ENCODE peak calls at places on chromosomes 4 and X, in six cellular contexts. G is hepatocyte, M is GM23248, K is PC-3, Q is HCT116, Z is OCI-LY7. B is an unnamed sample.
A peak's percentile ranks its signal among the peaks of the same experiment; 100 is the strongest.

GRCh38 chr4:165370530-165370929 is 8.3 kb upstream of the CPE start:
- DNase-seq in M (no peak), G (no peak), Z (no peak), Q (no peak), K (no peak), B (no peak)

GRCh38 chr4:105058177-105058812 is 88.4 kb upstream of the TET2 start:
- DNase-seq in Z (no peak), G (no peak), Q (peak; percentile 12), K (peak; percentile 75), M (no peak), B (no peak)

GRCh38 chrX:115112411-115112810 is 76.8 kb upstream of the RBMXL3 start:
- DNase-seq in Q (no peak), K (no peak), Z (no peak), G (no peak), M (peak; percentile 21), B (no peak)

GRCh38 chrX:53481093-53481492 is 46.9 kb upstream of the HSD17B10 start:
- DNase-seq in K (peak; percentile 48), Z (no peak), G (no peak), Q (no peak), M (peak; percentile 33), B (peak; percentile 28)

GRCh38 chr4:108029731-108030130 is 40.0 kb downstream of the HADH start:
- DNase-seq in Q (no peak), K (peak; percentile 9), M (peak; percentile 80), Z (no peak), G (no peak), B (no peak)

GRCh38 chr4:172962564-172963353 is 205.9 kb upstream of the GALNT7 start:
- DNase-seq in M (peak; percentile 13), G (peak; percentile 70), K (peak; percentile 93), Q (no peak), Z (no peak), B (no peak)

GRCh38 chr4:76688737-76689078 is 209.2 kb downstream of the SOWAHB start:
- DNase-seq in Q (no peak), K (peak; percentile 34), G (no peak), M (peak; percentile 19), Z (no peak), B (peak; percentile 44)

GRCh38 chr4:110787109-110787508 is 164.2 kb upstream of the PITX2 start:
- DNase-seq in K (no peak), G (no peak), M (peak; percentile 53), Z (no peak), Q (no peak), B (no peak)

GRCh38 chrX:118571829-118572228 is 76.2 kb downstream of the DOCK11 start:
- DNase-seq in Z (no peak), M (peak; percentile 5), K (no peak), Q (no peak), G (peak; percentile 26), B (no peak)

GRCh38 chrX:2614911-2615310 is 76.2 kb upstream of the CD99 start:
- DNase-seq in G (peak; percentile 73), Z (no peak), Q (no peak), K (peak; percentile 35), M (peak; percentile 94), B (peak; percentile 76)

GRCh38 chrX:34849371-34849770 is 93.2 kb upstream of the FAM47B start:
- DNase-seq in Q (no peak), K (peak; percentile 26), G (no peak), Z (no peak), M (peak; percentile 67), B (no peak)

GRCh38 chrX:132622130-132622529 is 133.3 kb upstream of the MBNL3 start:
- DNase-seq in M (peak; percentile 60), Q (peak; percentile 8), G (peak; percentile 14), K (peak; percentile 48), Z (no peak), B (no peak)

GRCh38 chr4:12701384-12701783 is 782.8 kb downstream of the RAB28 start:
- DNase-seq in K (no peak), Q (no peak), M (no peak), Z (no peak), G (no peak), B (no peak)

GRCh38 chrX:74923942-74924448 is 1.3 kb downstream of the NEXMIF start:
- DNase-seq in G (peak; percentile 16), K (no peak), Q (no peak), Z (no peak), M (peak; percentile 1), B (peak; percentile 37)

GRCh38 chr4:73257242-73257994 is 1.2 kb downstream of the ANKRD17 start:
- DNase-seq in Q (peak; percentile 70), K (peak; percentile 89), G (peak; percentile 89), Z (peak; percentile 77), M (peak; percentile 91), B (peak; percentile 68)

GRCh38 chr4:73723029-73723428 is 17.3 kb upstream of the CXCL8 start:
- DNase-seq in M (no peak), Q (no peak), K (peak; percentile 52), G (no peak), Z (no peak), B (no peak)

GRCh38 chr4:165439344-165439743 is 60.5 kb downstream of the CPE start:
- DNase-seq in M (peak; percentile 15), K (peak; percentile 16), Z (no peak), G (no peak), Q (no peak), B (no peak)

GRCh38 chrX:28988246-28988645 is 401.0 kb downstream of the IL1RAPL1 start:
- DNase-seq in Z (no peak), Q (no peak), M (no peak), G (no peak), K (no peak), B (no peak)

GRCh38 chrX:77652095-77652494 is 133.9 kb downstream of the ATRX start:
- DNase-seq in Z (no peak), Q (no peak), M (no peak), K (no peak), G (no peak), B (no peak)

GRCh38 chr4:31334086-31334910 is 614.1 kb downstream of the PCDH7 start:
- DNase-seq in Q (no peak), Z (no peak), M (no peak), K (peak; percentile 68), G (no peak), B (no peak)

GRCh38 chr4:8010618-8011017 is 71.0 kb upstream of the AFAP1 start:
- DNase-seq in Z (no peak), G (peak; percentile 81), K (no peak), M (no peak), Q (no peak), B (no peak)

GRCh38 chr4:64251779-64252178 is 157.5 kb downstream of the TECRL start:
- DNase-seq in K (no peak), G (no peak), Z (no peak), Q (no peak), M (no peak), B (no peak)

GRCh38 chr4:153318696-153319320 is 25.7 kb upstream of the MND1 start:
- DNase-seq in Z (peak; percentile 68), K (peak; percentile 66), M (peak; percentile 67), Q (peak; percentile 39), G (peak; percentile 72), B (peak; percentile 78)

GRCh38 chr4:172654482-172654881 is 514.1 kb upstream of the GALNT7 start:
- DNase-seq in G (no peak), Q (no peak), K (no peak), Z (no peak), M (no peak), B (no peak)

GRCh38 chr4:95084584-95084983 is 326.8 kb downstream of the BMPR1B start:
- DNase-seq in Z (no peak), M (no peak), G (peak; percentile 28), Q (no peak), K (peak; percentile 92), B (no peak)

GRCh38 chr4:166501941-166502382 is 628.9 kb downstream of the TLL1 start:
- DNase-seq in Q (peak; percentile 39), M (peak; percentile 7), K (no peak), G (peak; percentile 62), Z (peak; percentile 1), B (peak; percentile 90)

GRCh38 chr4:187256897-187257296 is 533.2 kb upstream of the FAT1 start:
- DNase-seq in Z (no peak), K (no peak), Q (no peak), M (no peak), G (no peak), B (no peak)

GRCh38 chr4:165692082-165692481 is 181.0 kb upstream of the TLL1 start:
- DNase-seq in Z (no peak), K (no peak), Q (no peak), G (no peak), M (no peak), B (no peak)

GRCh38 chrX:40318796-40319195 is 221.0 kb upstream of the BCOR start:
- DNase-seq in G (no peak), K (no peak), M (no peak), Q (no peak), Z (no peak), B (no peak)
- TF ChIP-seq EZH2phosphoT487 in G (no peak), K (no peak), M (no peak), Q (no peak), Z (no peak), B (no peak)

GRCh38 chr4:146053901-146054300 is 115.3 kb upstream of the ZNF827 start:
- DNase-seq in Z (no peak), M (no peak), Q (no peak), K (no peak), G (no peak), B (no peak)
- H2AFZ ChIP-seq in Z (no peak overlapping the region), M (no peak overlapping the region), Q (no peak overlapping the region), K (no peak overlapping the region), G (no peak overlapping the region), B (no peak overlapping the region)

DNA sequence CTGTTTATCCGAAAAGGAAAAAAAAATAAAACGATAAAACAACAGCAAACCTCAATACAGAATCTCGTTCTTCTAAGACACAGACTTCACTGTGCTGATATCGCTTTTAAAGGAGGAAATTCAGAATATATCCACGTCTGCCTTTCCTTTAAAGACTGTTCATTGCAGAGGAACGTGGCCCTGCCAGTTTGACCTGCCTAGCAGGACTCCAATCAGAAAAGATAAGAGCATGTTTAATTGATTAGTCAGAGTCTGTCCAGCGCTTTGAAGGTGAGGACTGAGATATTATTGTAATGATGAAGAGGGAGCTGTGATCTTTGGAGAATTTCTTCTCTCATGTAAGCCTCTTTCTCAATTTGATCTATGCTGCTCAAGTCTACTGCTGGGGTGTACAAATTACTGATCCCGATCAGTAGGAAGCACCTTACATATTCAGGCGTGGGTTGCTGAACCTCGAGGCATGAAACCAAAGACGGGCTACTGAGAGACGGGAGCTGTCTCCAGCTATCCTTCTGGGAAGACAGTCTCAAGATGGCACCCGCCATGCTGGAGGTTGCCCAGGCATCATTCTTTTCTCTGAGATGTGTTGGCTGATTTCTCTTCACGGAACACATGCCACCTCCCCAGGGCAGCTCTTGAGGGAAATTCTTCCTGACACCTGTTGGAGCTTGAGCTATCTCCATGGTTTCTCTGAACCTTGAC is 146.1 kb downstream of the SHOX start:
- DNase-seq in M (no peak), K (peak; percentile 52), Q (peak; percentile 57), G (peak; percentile 26), Z (no peak), B (no peak)
- H3K9me2 ChIP-seq in M (no peaks in the 10 kb centered on the region), K (no peaks in the 10 kb centered on the region), Q (no peaks in the 10 kb centered on the region), G (no peaks in the 10 kb centered on the region), Z (no peaks in the 10 kb centered on the region), B (peaks cover 3% of the 10 kb centered on the region)

DNA sequence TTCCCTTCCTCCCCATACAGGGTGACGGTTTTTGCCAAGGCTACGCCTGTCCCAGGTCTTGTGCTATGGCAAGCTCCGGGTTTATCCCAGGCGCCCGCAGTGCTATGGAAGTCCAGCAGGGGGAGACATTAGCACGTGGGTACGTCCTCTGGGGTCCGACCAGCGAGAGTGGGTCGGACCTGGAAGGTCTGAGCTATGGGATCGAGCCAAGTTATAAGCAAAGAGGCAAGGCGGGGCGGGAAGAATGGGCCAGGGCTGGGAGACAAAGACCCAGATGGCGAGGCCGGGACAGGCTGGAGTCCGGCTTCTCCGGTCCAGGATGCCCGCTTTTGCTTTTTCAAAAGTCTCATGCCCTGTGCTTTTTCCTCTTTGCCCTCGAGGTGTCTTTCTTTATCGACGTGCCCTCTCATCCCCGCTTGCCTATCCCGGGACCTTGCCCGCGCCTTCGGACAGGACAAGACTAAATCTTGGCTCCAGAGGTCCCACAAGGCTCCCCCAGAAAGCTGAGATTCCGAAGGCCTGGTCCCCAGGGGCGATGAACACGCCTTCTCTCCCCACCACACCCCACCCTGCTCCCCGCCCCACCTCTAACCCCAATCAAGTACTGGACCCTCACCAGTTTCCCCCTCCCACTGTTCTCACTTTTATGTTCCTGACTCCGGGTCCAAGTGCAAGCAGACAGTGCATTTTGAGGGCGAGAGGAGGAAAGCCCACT is 816 bp upstream of the EFNB1 start:
- DNase-seq in Q (peak; percentile 59), Z (peak; percentile 73), K (peak; percentile 93), G (peak; percentile 87), M (peak; percentile 71), B (peak; percentile 74)
- TF ChIP-seq EZH2phosphoT487 in Q (no peak), Z (no peak), K (no peak), G (no peak), M (no peak), B (no peak)

B was measured in GM23338.